ENCODE peak calls at places on chromosomes 4 and X, in seven cellular contexts. One of them, this sample, is unnamed.
A peak's percentile ranks its signal among the peaks of the same experiment; 100 is the strongest.

GRCh38 chr4:1373892-1374705 is 27.1 kb downstream of the UVSSA start:
- DNase-seq in body of pancreas: peak; percentile 7
- DNase-seq in A549: no peak
- DNase-seq in uterus: no peak
- DNase-seq in Peyer's patch: no peak
- DNase-seq in ovary: peak; percentile 10
- DNase-seq in vagina: no peak
- DNase-seq in this sample: peak; percentile 1

GRCh38 chr4:74674750-74675149 is 119.6 kb downstream of the BTC start:
- DNase-seq in body of pancreas: no peak
- DNase-seq in A549: no peak
- DNase-seq in uterus: no peak
- DNase-seq in Peyer's patch: no peak
- DNase-seq in ovary: no peak
- DNase-seq in vagina: no peak
- DNase-seq in this sample: no peak

GRCh38 chrX:42530027-42530426 is 247.9 kb downstream of the PPP1R2C start:
- DNase-seq in body of pancreas: no peak
- DNase-seq in A549: no peak
- DNase-seq in uterus: no peak
- DNase-seq in Peyer's patch: no peak
- DNase-seq in ovary: no peak
- DNase-seq in vagina: no peak
- DNase-seq in this sample: no peak

GRCh38 chr4:58649236-58649635 is 1539.1 kb upstream of the IGFBP7 start:
- DNase-seq in body of pancreas: no peak
- DNase-seq in A549: no peak
- DNase-seq in uterus: no peak
- DNase-seq in Peyer's patch: no peak
- DNase-seq in ovary: no peak
- DNase-seq in vagina: no peak
- DNase-seq in this sample: no peak

GRCh38 chrX:48466696-48467095 is 3.4 kb downstream of the SLC38A5 start:
- DNase-seq in body of pancreas: peak; percentile 66
- DNase-seq in A549: no peak
- DNase-seq in uterus: no peak
- DNase-seq in Peyer's patch: no peak
- DNase-seq in ovary: no peak
- DNase-seq in vagina: no peak
- DNase-seq in this sample: no peak

GRCh38 chrX:29666361-29666760 is 549.0 kb upstream of the MAGEB2 start:
- DNase-seq in body of pancreas: no peak
- DNase-seq in A549: no peak
- DNase-seq in uterus: no peak
- DNase-seq in Peyer's patch: no peak
- DNase-seq in ovary: no peak
- DNase-seq in vagina: no peak
- DNase-seq in this sample: no peak

GRCh38 chr4:24141836-24142235 is 252.0 kb upstream of the PPARGC1A start:
- DNase-seq in body of pancreas: no peak
- DNase-seq in A549: no peak
- DNase-seq in uterus: no peak
- DNase-seq in Peyer's patch: no peak
- DNase-seq in ovary: no peak
- DNase-seq in vagina: no peak
- DNase-seq in this sample: no peak

GRCh38 chr4:139922625-139923024 is 231.4 kb downstream of the MAML3 start:
- DNase-seq in body of pancreas: peak; percentile 22
- DNase-seq in A549: no peak
- DNase-seq in uterus: no peak
- DNase-seq in Peyer's patch: no peak
- DNase-seq in ovary: no peak
- DNase-seq in vagina: no peak
- DNase-seq in this sample: no peak

GRCh38 chr4:24980064-24980690 is 50.6 kb downstream of the LGI2 start:
- DNase-seq in body of pancreas: peak; percentile 63
- DNase-seq in A549: peak; percentile 30
- DNase-seq in uterus: peak; percentile 76
- DNase-seq in Peyer's patch: peak; percentile 22
- DNase-seq in ovary: peak; percentile 36
- DNase-seq in vagina: peak; percentile 25
- DNase-seq in this sample: peak; percentile 75

GRCh38 chrX:24002167-24002566 is 24.8 kb downstream of the KLHL15 start:
- DNase-seq in body of pancreas: no peak
- DNase-seq in A549: no peak
- DNase-seq in uterus: no peak
- DNase-seq in Peyer's patch: no peak
- DNase-seq in ovary: no peak
- DNase-seq in vagina: no peak
- DNase-seq in this sample: no peak

GRCh38 chr4:116001291-116001690 is 887.9 kb upstream of the NDST4 start:
- DNase-seq in body of pancreas: no peak
- DNase-seq in A549: no peak
- DNase-seq in uterus: no peak
- DNase-seq in Peyer's patch: no peak
- DNase-seq in ovary: no peak
- DNase-seq in vagina: no peak
- DNase-seq in this sample: no peak

GRCh38 chrX:111375747-111376146 is 36.2 kb downstream of the DCX start:
- DNase-seq in body of pancreas: no peak
- DNase-seq in A549: no peak
- DNase-seq in uterus: no peak
- DNase-seq in Peyer's patch: no peak
- DNase-seq in ovary: no peak
- DNase-seq in vagina: no peak
- DNase-seq in this sample: no peak

GRCh38 chrX:134849390-134849789 is 141.4 kb upstream of the SMIM10 start:
- DNase-seq in body of pancreas: no peak
- DNase-seq in A549: no peak
- DNase-seq in uterus: no peak
- DNase-seq in Peyer's patch: no peak
- DNase-seq in ovary: no peak
- DNase-seq in vagina: no peak
- DNase-seq in this sample: no peak

GRCh38 chrX:47625365-47625764 is 4.4 kb downstream of the CFP start:
- DNase-seq in body of pancreas: no peak
- DNase-seq in A549: no peak
- DNase-seq in uterus: no peak
- DNase-seq in Peyer's patch: no peak
- DNase-seq in ovary: no peak
- DNase-seq in vagina: no peak
- DNase-seq in this sample: no peak

GRCh38 chrX:119541188-119541587 is 24.0 kb downstream of the STEEP1 start:
- DNase-seq in body of pancreas: no peak
- DNase-seq in A549: peak; percentile 22
- DNase-seq in uterus: no peak
- DNase-seq in Peyer's patch: no peak
- DNase-seq in ovary: no peak
- DNase-seq in vagina: no peak
- DNase-seq in this sample: no peak

GRCh38 chr4:56684320-56684719 is 3.2 kb upstream of the HOPX start:
- DNase-seq in body of pancreas: no peak
- DNase-seq in A549: no peak
- DNase-seq in uterus: no peak
- DNase-seq in Peyer's patch: no peak
- DNase-seq in ovary: no peak
- DNase-seq in vagina: no peak
- DNase-seq in this sample: no peak

GRCh38 chr4:56049428-56050212 is 100.9 kb downstream of the CEP135 start:
- DNase-seq in body of pancreas: peak; percentile 10
- DNase-seq in A549: no peak
- DNase-seq in uterus: no peak
- DNase-seq in Peyer's patch: no peak
- DNase-seq in ovary: peak; percentile 15
- DNase-seq in vagina: no peak
- DNase-seq in this sample: no peak

GRCh38 chrX:66360894-66361293 is 196.8 kb downstream of the HEPH start:
- DNase-seq in body of pancreas: no peak
- DNase-seq in A549: no peak
- DNase-seq in uterus: no peak
- DNase-seq in Peyer's patch: no peak
- DNase-seq in ovary: no peak
- DNase-seq in vagina: no peak
- DNase-seq in this sample: no peak

GRCh38 chr4:139684351-139684750 is 18.7 kb downstream of the MGST2 start:
- DNase-seq in body of pancreas: no peak
- DNase-seq in A549: no peak
- DNase-seq in uterus: no peak
- DNase-seq in Peyer's patch: no peak
- DNase-seq in ovary: no peak
- DNase-seq in vagina: no peak
- DNase-seq in this sample: no peak

GRCh38 chr4:72770708-72771107 is 201.7 kb upstream of the ADAMTS3 start:
- DNase-seq in body of pancreas: no peak
- DNase-seq in A549: no peak
- DNase-seq in uterus: no peak
- DNase-seq in Peyer's patch: no peak
- DNase-seq in ovary: no peak
- DNase-seq in vagina: no peak
- DNase-seq in this sample: no peak

GRCh38 chr4:38137080-38137479 is 176.9 kb downstream of the PTTG2 start:
- DNase-seq in body of pancreas: no peak
- DNase-seq in A549: no peak
- DNase-seq in uterus: no peak
- DNase-seq in Peyer's patch: no peak
- DNase-seq in ovary: no peak
- DNase-seq in vagina: no peak
- DNase-seq in this sample: no peak

GRCh38 chr4:6777636-6778281 is 4.8 kb upstream of the KIAA0232 start:
- DNase-seq in body of pancreas: no peak
- DNase-seq in A549: no peak
- DNase-seq in uterus: no peak
- DNase-seq in Peyer's patch: no peak
- DNase-seq in ovary: no peak
- DNase-seq in vagina: no peak
- DNase-seq in this sample: peak; percentile 51

GRCh38 chr4:19941434-19941833 is 310.3 kb upstream of the SLIT2 start:
- DNase-seq in body of pancreas: no peak
- DNase-seq in A549: no peak
- DNase-seq in uterus: no peak
- DNase-seq in Peyer's patch: no peak
- DNase-seq in ovary: no peak
- DNase-seq in vagina: no peak
- DNase-seq in this sample: no peak

GRCh38 chr4:139540637-139541036 is 15.4 kb downstream of the SETD7 start:
- DNase-seq in body of pancreas: no peak
- DNase-seq in A549: no peak
- DNase-seq in uterus: no peak
- DNase-seq in Peyer's patch: no peak
- DNase-seq in ovary: no peak
- DNase-seq in vagina: no peak
- DNase-seq in this sample: no peak

GRCh38 chr4:127641524-127641923 is 8.8 kb downstream of the INTU start:
- DNase-seq in body of pancreas: no peak
- DNase-seq in A549: no peak
- DNase-seq in uterus: no peak
- DNase-seq in Peyer's patch: no peak
- DNase-seq in ovary: no peak
- DNase-seq in vagina: no peak
- DNase-seq in this sample: no peak

GRCh38 chr4:125951275-125951887 is 636.6 kb downstream of the FAT4 start:
- DNase-seq in body of pancreas: no peak
- DNase-seq in A549: no peak
- DNase-seq in uterus: no peak
- DNase-seq in Peyer's patch: no peak
- DNase-seq in ovary: no peak
- DNase-seq in vagina: no peak
- DNase-seq in this sample: no peak

GRCh38 chr4:125432078-125432477 is 117.3 kb downstream of the FAT4 start:
- DNase-seq in body of pancreas: no peak
- DNase-seq in A549: no peak
- DNase-seq in uterus: no peak
- DNase-seq in Peyer's patch: no peak
- DNase-seq in ovary: no peak
- DNase-seq in vagina: no peak
- DNase-seq in this sample: no peak

DNA sequence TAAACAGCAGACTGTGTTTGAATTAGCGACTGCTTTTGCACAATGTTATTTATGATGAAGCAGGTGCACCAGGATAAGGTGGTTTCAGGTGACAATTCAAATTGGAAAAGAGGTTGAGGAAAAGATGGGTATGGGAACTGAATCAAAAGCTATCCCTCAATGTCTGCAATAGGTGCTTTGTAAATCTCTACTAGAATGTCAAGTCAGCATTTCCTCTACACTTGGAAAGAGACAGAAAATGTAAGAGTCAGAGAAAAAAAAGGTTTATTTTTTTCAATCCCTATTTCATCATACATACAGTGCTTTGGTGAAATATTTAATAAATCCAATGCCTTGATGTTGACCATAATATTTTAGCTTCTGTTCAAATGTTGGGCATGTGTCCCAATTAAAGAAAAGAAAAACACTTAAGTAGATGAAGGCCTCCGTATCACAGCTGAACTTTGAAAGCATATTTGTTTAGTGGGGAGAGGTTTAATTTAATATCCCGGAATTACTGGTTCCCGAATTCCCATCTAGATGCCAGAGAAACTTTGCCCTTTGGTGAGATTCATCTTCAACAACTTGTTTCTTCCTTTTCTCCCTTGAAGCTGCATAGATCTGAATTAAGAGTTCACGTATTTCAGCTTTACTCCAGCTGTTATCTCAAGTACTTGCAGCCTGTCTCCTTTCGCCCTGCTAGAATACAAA is 5.9 kb downstream of the RASGEF1B start:
- DNase-seq in body of pancreas: no peak
- DNase-seq in A549: no peak
- DNase-seq in uterus: no peak
- DNase-seq in Peyer's patch: no peak
- DNase-seq in ovary: no peak
- DNase-seq in vagina: no peak
- DNase-seq in this sample: no peak
- TF ChIP-seq POLR2A in body of pancreas: no peak
- TF ChIP-seq POLR2A in A549: no peak
- TF ChIP-seq POLR2A in uterus: no peak
- TF ChIP-seq POLR2A in Peyer's patch: no peak
- TF ChIP-seq POLR2A in ovary: no peak
- TF ChIP-seq POLR2A in vagina: no peak
- TF ChIP-seq POLR2A in this sample: no peak

GRCh38 chrX:37787353-37787869 is 7.6 kb downstream of the CYBB start:
- DNase-seq in body of pancreas: no peak
- DNase-seq in A549: no peak
- DNase-seq in uterus: no peak
- DNase-seq in Peyer's patch: no peak
- DNase-seq in ovary: no peak
- DNase-seq in vagina: no peak
- DNase-seq in this sample: no peak
- H3K4me1 ChIP-seq in body of pancreas: no peaks in the 10 kb centered on the region
- H3K4me1 ChIP-seq in A549: no peaks in the 10 kb centered on the region
- H3K4me1 ChIP-seq in uterus: no peaks in the 10 kb centered on the region
- H3K4me1 ChIP-seq in Peyer's patch: no peaks in the 10 kb centered on the region
- H3K4me1 ChIP-seq in ovary: no peaks in the 10 kb centered on the region
- H3K4me1 ChIP-seq in vagina: peaks cover 9% of the 10 kb centered on the region
- H3K4me1 ChIP-seq in this sample: no peaks in the 10 kb centered on the region

GRCh38 chr4:15410750-15411149 is 17.1 kb upstream of the C1QTNF7 start:
- DNase-seq in body of pancreas: no peak
- DNase-seq in A549: no peak
- DNase-seq in uterus: peak; percentile 27
- DNase-seq in Peyer's patch: peak; percentile 27
- DNase-seq in ovary: no peak
- DNase-seq in vagina: no peak
- DNase-seq in this sample: no peak
- H3K27ac ChIP-seq in body of pancreas: no peak overlapping the region
- H3K27ac ChIP-seq in A549: no peak overlapping the region
- H3K27ac ChIP-seq in uterus: peak overlapping the region; percentile 33
- H3K27ac ChIP-seq in Peyer's patch: no peak overlapping the region
- H3K27ac ChIP-seq in ovary: no peak overlapping the region
- H3K27ac ChIP-seq in vagina: peak overlapping the region; percentile 68
- H3K27ac ChIP-seq in this sample: no peak overlapping the region

GRCh38 chr4:40245794-40246546 is 49.1 kb downstream of the RHOH start:
- DNase-seq in body of pancreas: no peak
- DNase-seq in A549: no peak
- DNase-seq in uterus: no peak
- DNase-seq in Peyer's patch: no peak
- DNase-seq in ovary: no peak
- DNase-seq in vagina: no peak
- DNase-seq in this sample: no peak
- TF ChIP-seq POLR2A in body of pancreas: no peak
- TF ChIP-seq POLR2A in A549: no peak
- TF ChIP-seq POLR2A in uterus: no peak
- TF ChIP-seq POLR2A in Peyer's patch: no peak
- TF ChIP-seq POLR2A in ovary: no peak
- TF ChIP-seq POLR2A in vagina: no peak
- TF ChIP-seq POLR2A in this sample: no peak